ENCODE peak calls at places on chromosome 17, in nine cellular contexts. X is adrenal gland, H is psoas muscle, G is IMR-90, P is choroid plexus epithelial cell, A is BE2C, L is fibroblast of pulmonary artery, U is A549, I is uterus. E is an unnamed sample.

GRCh38 chr17:28384281-28385036 is 13.0 kb downstream of the SARM1 start:
- DNase-seq in A (no peak), X (no peak), L (no peak), H (no peak), I (no peak), P (no peak), G (no peak), U (no peak), E (no peak)

GRCh38 chr17:50272711-50273653 is 1.3 kb upstream of the TMEM92 start:
- DNase-seq in L (peak), X (peak), A (peak), G (peak), I (peak), H (peak), U (peak), P (peak), E (peak)

GRCh38 chr17:37838276-37838675 is 85.9 kb upstream of the TBC1D3K start:
- DNase-seq in P (no peak), G (no peak), A (no peak), I (no peak), L (no peak), U (no peak), H (no peak), X (no peak), E (no peak)

GRCh38 chr17:83000738-83001137 is 78.7 kb upstream of the METRNL start:
- DNase-seq in G (no peak), H (no peak), I (no peak), U (no peak), L (no peak), A (no peak), X (no peak), P (no peak), E (no peak)

GRCh38 chr17:63772801-63773271 is 561 bp downstream of the CCDC47 start:
- DNase-seq in I (no peak), X (no peak), L (peak), P (peak), G (peak), H (no peak), U (peak), A (no peak), E (peak)

GRCh38 chr17:62749926-62750325 is 58.2 kb downstream of the MARCHF10 start:
- DNase-seq in G (no peak), X (no peak), I (no peak), H (no peak), U (no peak), L (no peak), P (no peak), A (no peak), E (no peak)

GRCh38 chr17:78717431-78717980 is 64.6 kb downstream of the CYTH1 start:
- DNase-seq in L (peak), I (peak), A (peak), P (peak), G (peak), X (peak), H (no peak), U (peak), E (peak)

GRCh38 chr17:9940826-9941225 is 35.8 kb upstream of the RCVRN start:
- DNase-seq in G (no peak), X (no peak), A (no peak), U (no peak), I (no peak), L (no peak), H (no peak), P (no peak), E (no peak)

GRCh38 chr17:27630607-27631408 is at the start of gene LGALS9:
- DNase-seq in H (no peak), A (no peak), X (no peak), I (no peak), P (peak), U (no peak), G (peak), L (peak), E (peak)

GRCh38 chr17:68908045-68908444 is 47.1 kb downstream of the ABCA8 start:
- DNase-seq in X (no peak), P (no peak), I (no peak), L (no peak), G (no peak), U (no peak), H (no peak), A (no peak), E (no peak)

GRCh38 chr17:8250101-8250500 is 1.0 kb downstream of the PFAS start:
- DNase-seq in P (no peak), A (no peak), X (no peak), U (no peak), L (no peak), H (no peak), I (no peak), G (no peak), E (no peak)
- H3K4me3 ChIP-seq in P (no peak), A (peak), X (no peak), U (peak), L (peak), H (peak), I (no peak), G (no peak), E (no peak)

DNA sequence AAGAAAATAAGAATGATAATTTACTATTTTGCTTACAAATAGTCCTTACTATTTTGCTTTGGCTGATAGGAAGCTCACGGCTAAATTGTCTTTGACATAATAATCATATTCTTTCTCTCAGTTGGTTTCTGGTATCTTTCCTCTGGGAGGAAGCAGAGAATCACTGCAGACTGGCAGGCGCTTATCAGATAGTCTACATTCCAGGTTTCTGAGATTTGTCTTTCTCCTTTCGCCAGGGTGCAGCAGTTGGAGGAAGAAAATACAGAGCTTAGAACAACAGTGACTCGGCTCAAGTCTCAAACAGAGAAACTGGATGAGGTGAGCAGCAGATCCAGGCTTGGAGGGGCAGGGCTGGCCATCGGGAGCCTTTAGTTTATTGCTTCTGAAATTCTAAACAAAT is 136.1 kb downstream of the RAB11FIP4 start:
- DNase-seq in I (no peak), H (no peak), P (peak), L (peak), U (no peak), G (peak), A (no peak), X (no peak), E (no peak)
- H3K4me3 ChIP-seq in I (no peak), H (no peak), P (no peak), L (no peak), U (no peak), G (no peak), A (no peak), X (no peak), E (no peak)

GRCh38 chr17:42097691-42098661 is at the start of gene ZNF385C:
- DNase-seq in G (no peak), P (no peak), A (peak), I (no peak), H (no peak), X (no peak), U (no peak), L (no peak), E (no peak)
- H3K4me3 ChIP-seq in G (no peak), P (no peak), A (no peak), I (no peak), H (peak), X (no peak), U (no peak), L (no peak), E (no peak)

DNA sequence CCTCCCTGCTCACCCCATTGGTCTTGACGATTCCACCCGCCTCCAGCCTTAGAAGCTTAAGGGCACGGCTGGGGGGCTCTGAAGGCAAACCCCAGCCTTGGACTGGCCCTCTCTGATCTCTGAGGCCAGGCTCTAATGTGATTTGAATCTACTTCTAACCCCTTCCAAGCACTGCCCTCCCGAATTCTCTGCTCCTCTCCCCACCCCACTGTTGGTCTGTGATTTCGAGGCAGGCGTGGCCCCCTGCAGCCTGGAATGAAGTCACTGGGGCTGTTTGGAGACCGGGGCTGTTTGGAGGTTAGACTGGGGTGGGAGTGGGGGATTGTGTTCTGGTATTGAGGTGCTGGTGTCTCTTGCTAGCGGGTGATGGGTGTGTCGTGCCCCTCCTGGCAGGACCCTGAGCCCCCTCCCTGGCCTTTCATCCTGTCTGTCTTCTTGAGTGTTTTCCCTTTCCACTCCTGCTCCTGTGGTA is 2.2 kb downstream of the GRB7 start:
- DNase-seq in I (no peak), P (no peak), L (no peak), A (no peak), H (no peak), X (no peak), U (no peak), G (no peak), E (no peak)
- H3K4me3 ChIP-seq in I (peak), P (no peak), L (no peak), A (no peak), H (no peak), X (no peak), U (peak), G (no peak), E (no peak)

DNA sequence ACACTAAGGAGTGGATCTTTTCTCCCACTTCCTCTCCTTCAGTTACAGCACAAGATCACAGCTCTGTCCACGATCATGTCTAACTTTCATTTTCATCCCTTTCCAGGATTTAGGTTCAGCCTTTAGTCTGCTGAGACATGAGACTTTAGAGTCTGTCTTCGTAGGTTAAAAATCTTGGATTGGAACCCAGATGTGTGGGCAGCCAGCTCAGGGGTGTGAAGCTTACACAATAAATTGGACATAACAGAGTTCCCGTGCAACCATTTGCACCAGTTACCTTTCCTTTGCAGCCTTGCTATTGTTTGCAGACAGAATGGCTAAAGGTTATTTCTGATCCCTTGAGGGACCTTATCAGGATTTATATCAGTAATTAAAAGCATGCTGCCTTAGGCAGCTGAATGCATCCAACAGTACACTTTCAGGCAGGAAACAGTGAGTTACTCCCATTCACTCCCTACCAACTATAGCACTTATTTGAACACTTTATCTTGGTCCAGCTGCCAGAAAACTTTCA is 87.4 kb downstream of the TMEM100 start:
- DNase-seq in U (no peak), P (peak), I (peak), A (peak), X (no peak), L (peak), G (peak), H (no peak), E (peak)
- H3K4me3 ChIP-seq in U (no peak), P (peak), I (peak), A (peak), X (no peak), L (peak), G (peak), H (peak), E (peak)

GRCh38 chr17:81701288-81702071 is 1.7 kb upstream of the MRPL12 start:
- DNase-seq in X (no peak), G (no peak), I (no peak), H (no peak), A (no peak), L (no peak), P (no peak), U (no peak), E (no peak)
- H3K4me3 ChIP-seq in X (no peak), G (no peak), I (no peak), H (peak), A (peak), L (peak), P (peak), U (peak), E (peak)

DNA sequence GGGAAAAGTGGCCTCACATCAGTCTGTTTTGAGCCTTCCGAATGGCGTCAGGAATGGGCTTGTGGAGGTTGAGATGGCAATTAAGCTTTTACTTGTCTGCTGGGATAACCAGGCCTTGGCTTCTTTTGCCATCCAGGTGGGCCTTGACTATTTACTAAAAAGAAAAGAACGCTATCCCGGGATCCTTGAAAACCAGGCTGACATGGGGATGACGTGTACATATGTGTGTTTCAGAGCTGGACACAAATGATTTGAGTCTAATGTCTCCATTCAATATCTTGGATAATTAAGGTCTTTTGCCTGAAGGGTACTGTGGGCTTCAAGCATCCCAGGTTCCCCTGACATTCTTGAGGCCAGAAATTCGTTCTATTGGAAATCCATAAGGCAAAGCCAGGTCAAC is 32.6 kb upstream of the HOXB13 start:
- DNase-seq in P (no peak), L (no peak), A (no peak), U (no peak), X (no peak), G (no peak), H (no peak), I (no peak), E (no peak)
- H3K4me3 ChIP-seq in P (no peak), L (no peak), A (no peak), U (no peak), X (no peak), G (no peak), H (no peak), I (no peak), E (no peak)

GRCh38 chr17:59620518-59621259 is 994 bp downstream of the CLTC start:
- DNase-seq in U (peak), X (peak), L (peak), A (peak), H (peak), I (peak), P (peak), G (no peak), E (peak)

GRCh38 chr17:59619313-59620063 is at the start of gene CLTC:
- DNase-seq in I (peak), U (peak), X (peak), G (peak), L (peak), A (peak), H (peak), P (peak), E (peak)

GRCh38 chr17:59618894-59619312 is 792 bp upstream of the CLTC start:
- DNase-seq in H (no peak), L (no peak), X (peak), P (peak), I (no peak), U (no peak), G (peak), A (no peak), E (peak)

GRCh38 chr17:59621771-59622170 is 2.1 kb downstream of the CLTC start:
- DNase-seq in H (no peak), U (no peak), G (no peak), A (no peak), L (no peak), I (no peak), P (no peak), X (no peak), E (peak)

GRCh38 chr17:59620064-59620359 is 317 bp downstream of the CLTC start:
- DNase-seq in U (no peak), G (no peak), A (no peak), I (no peak), H (no peak), L (no peak), P (no peak), X (no peak), E (no peak)
- H3K4me3 ChIP-seq in U (peak), G (peak), A (peak), I (peak), H (peak), L (peak), P (peak), X (peak), E (peak)